ENCODE peak calls at places on chromosomes 13 and 19, in four cellular contexts. O is fibroblast of lung, U is sigmoid colon, R is IMR-90. K is an unnamed sample. For H3K27me3, the result is how much of the 10 kb centered on the place peaks cover.

GRCh38 chr13:35984776-35985453 is 146.3 kb downstream of the DCLK1 start:
- DNase-seq in R (no peak), U (no peak), O (no peak), K (peak)

GRCh38 chr13:76887070-76887563 is 912 bp upstream of the KCTD12 start:
- DNase-seq in U (no peak), R (no peak), O (peak), K (peak)

GRCh38 chr13:30006246-30006645 is 155.8 kb upstream of the UBL3 start:
- DNase-seq in O (no peak), R (no peak), U (no peak), K (no peak)

GRCh38 chr13:48843630-48844380 is 131.9 kb upstream of the FNDC3A start:
- DNase-seq in O (no peak), U (no peak), R (no peak), K (no peak)

GRCh38 chr19:47641891-47642485 is 33.1 kb downstream of the BICRA start:
- DNase-seq in U (no peak), O (no peak), R (no peak), K (no peak)

GRCh38 chr19:1445932-1446712 is 3.8 kb upstream of the APC2 start:
- DNase-seq in O (no peak), U (no peak), R (no peak), K (peak)

GRCh38 chr13:93476175-93476574 is 249.6 kb downstream of the GPC6 start:
- DNase-seq in U (no peak), R (peak), O (peak), K (no peak)

GRCh38 chr13:36666482-36667264 is 7.1 kb upstream of the SERTM1 start:
- DNase-seq in R (no peak), U (no peak), O (no peak), K (no peak)

GRCh38 chr19:42064432-42064831 is 5.6 kb downstream of the GRIK5 start:
- DNase-seq in U (no peak), R (no peak), O (no peak), K (no peak)

GRCh38 chr19:12800873-12801465 is 631 bp downstream of the PRDX2 start:
- DNase-seq in U (no peak), R (no peak), O (no peak), K (peak)

GRCh38 chr19:53906211-53907192 is 2.6 kb upstream of the CACNG7 start:
- DNase-seq in O (no peak), R (no peak), U (no peak), K (peak)
- H3K27me3 ChIP-seq in O (under half), R (under half), U (half or more), K (half or more)

GRCh38 chr19:40157059-40157458 is 34.2 kb upstream of the MAP3K10 start:
- DNase-seq in O (no peak), R (no peak), U (no peak), K (no peak)

GRCh38 chr19:40163541-40164129 is 27.6 kb upstream of the MAP3K10 start:
- DNase-seq in R (no peak), O (no peak), U (no peak), K (no peak)

GRCh38 chr19:40159744-40160143 is 31.5 kb upstream of the MAP3K10 start:
- DNase-seq in O (no peak), R (no peak), U (no peak), K (no peak)

GRCh38 chr19:40165362-40165937 is 25.8 kb upstream of the MAP3K10 start:
- DNase-seq in U (no peak), O (peak), R (no peak), K (peak)

DNA sequence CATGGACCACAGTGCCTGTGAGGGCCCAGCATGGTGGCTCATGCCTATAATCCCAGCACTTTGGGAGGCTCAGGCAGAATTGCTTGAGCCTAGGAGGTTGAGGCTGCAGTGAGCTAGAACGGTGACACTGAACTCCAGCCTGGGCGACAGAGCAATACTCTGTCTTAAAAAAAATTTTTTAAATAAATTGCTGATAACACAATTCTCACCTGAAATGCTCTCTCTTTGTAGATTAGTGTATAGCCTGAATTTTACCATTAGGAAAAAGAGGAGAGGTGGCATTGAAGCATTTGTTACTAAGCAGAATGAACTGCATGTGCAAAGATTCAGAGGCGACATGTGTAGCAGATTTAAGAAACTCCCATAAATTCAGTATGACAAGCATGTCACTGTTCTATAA is 29.1 kb upstream of the MAP3K10 start:
- DNase-seq in O (no peak), U (no peak), R (no peak), K (no peak)
- H3K27ac ChIP-seq in O (no peak), U (no peak), R (no peak), K (no peak)

GRCh38 chr19:24040621-24041020 is 46.4 kb upstream of the ZNF254 start:
- DNase-seq in O (no peak), U (no peak), R (no peak), K (no peak)
- H3K27me3 ChIP-seq in O (under half), U (under half), R (under half), K (under half)

DNA sequence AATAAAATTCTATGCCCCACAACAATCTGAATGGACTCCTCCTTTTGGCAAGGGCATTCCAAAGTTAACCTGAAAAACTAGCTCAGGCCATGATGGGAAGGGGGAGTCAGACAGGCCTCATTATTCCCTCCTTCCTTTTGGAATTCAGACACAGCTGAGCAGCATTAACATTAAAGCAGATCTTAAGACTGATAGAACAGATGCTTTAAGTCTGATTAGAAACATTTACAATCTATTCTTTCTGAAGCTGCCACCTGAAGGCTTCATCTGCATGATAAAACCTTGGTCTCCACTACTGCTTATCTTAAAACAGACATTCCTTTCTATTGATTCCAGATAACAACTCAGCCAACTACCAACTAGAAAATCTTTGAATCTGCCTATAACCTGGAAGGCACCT is 98.9 kb downstream of the UGGT2 start:
- DNase-seq in U (no peak), O (no peak), R (no peak), K (no peak)
- H3K27ac ChIP-seq in U (no peak), O (no peak), R (no peak), K (no peak)

GRCh38 chr13:52776726-52777125 is 37.1 kb upstream of the CNMD start:
- DNase-seq in U (no peak), O (no peak), R (no peak), K (no peak)
- H3K27me3 ChIP-seq in U (under half), O (under half), R (under half), K (under half)

DNA sequence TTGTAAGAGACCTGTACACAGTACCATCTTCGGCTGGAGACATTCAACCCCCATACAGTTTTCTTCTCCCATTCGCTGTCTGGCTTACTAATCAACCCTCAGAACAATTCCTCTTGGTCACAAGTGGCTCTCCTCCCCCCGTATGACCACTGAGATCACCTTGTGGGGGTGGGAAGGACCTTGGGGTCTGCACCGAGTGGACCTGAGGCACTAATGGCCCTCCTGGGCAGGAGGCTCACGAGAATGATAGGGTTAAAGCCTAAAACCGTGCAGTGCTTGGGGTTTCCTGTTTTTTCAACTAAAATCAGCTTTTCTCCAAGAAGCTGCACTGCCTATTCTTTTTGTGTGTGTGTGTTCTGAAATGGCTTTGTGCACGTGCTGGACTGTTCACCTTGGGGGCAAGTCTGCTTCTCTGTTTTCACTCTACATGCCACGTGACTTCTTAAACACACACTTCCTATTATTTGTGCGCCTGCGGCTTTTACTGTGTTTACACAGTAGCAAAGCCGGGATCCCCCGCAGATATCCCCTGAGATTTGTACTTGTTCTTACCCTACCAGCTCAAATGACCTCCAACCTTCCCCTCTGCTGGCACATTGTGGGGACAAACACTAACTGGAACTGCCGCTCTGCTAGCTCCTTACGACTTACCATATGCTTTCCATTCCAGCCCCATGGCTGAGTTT is 12.3 kb downstream of the RBM26 start:
- DNase-seq in O (no peak), U (no peak), R (no peak), K (peak)
- H3K27ac ChIP-seq in O (no peak), U (no peak), R (no peak), K (no peak)

GRCh38 chr13:95547531-95548167 is 4.9 kb upstream of the CLDN10 start:
- DNase-seq in R (no peak), O (peak), U (no peak), K (no peak)
- H3K27me3 ChIP-seq in R (half or more), O (under half), U (under half), K (under half)

GRCh38 chr19:10936661-10937084 is 8.1 kb downstream of the TIMM29 start:
- DNase-seq in O (peak), R (peak), U (no peak), K (peak)
- H3K27ac ChIP-seq in O (no peak), R (no peak), U (peak), K (no peak)

GRCh38 chr19:44747739-44748425 is 626 bp upstream of the BCL3 start:
- DNase-seq in U (peak), R (peak), O (peak), K (peak)
- H3K27me3 ChIP-seq in U (under half), R (under half), O (under half), K (under half)